ENCODE peak calls at places on chromosomes 5 and 9, in seven cellular contexts. V is heart left ventricle; I is right lobe of liver; A is coronary artery; W is AG04450; F is body of pancreas; Y is CD8-positive, alpha-beta T cell. L is an unnamed sample.

GRCh38 chr5:1509346-1510085 is 14.2 kb downstream of the LPCAT1 start:
- DNase-seq in V (peak; percentile 6), I (peak; percentile 33), A (peak; percentile 16), W (no peak), F (no peak), Y (no peak), L (peak; percentile 4)

GRCh38 chr5:9716838-9717281 is 86.7 kb upstream of the TAS2R1 start:
- DNase-seq in V (no peak), I (no peak), A (no peak), W (peak; percentile 77), F (no peak), Y (no peak), L (no peak)

GRCh38 chr5:112551437-112552018 is 132.5 kb upstream of the EPB41L4A start:
- DNase-seq in V (peak; percentile 29), I (no peak), A (no peak), W (peak; percentile 20), F (peak; percentile 43), Y (no peak), L (peak; percentile 20)

GRCh38 chr5:172857982-172858381 is 23.9 kb downstream of the ERGIC1 start:
- DNase-seq in V (no peak), I (peak; percentile 71), A (no peak), W (no peak), F (no peak), Y (no peak), L (no peak)

GRCh38 chr9:84600739-84601138 is 68.8 kb upstream of the NTRK2 start:
- DNase-seq in V (no peak), I (no peak), A (no peak), W (no peak), F (no peak), Y (no peak), L (no peak)

GRCh38 chr9:113875917-113876805 is at the start of gene ZNF618:
- DNase-seq in V (peak; percentile 46), I (peak; percentile 58), A (no peak), W (no peak), F (peak; percentile 40), Y (peak; percentile 6), L (peak; percentile 29)

GRCh38 chr9:102550266-102550665 is 444.9 kb upstream of the CYLC2 start:
- DNase-seq in V (no peak), I (no peak), A (no peak), W (no peak), F (no peak), Y (no peak), L (no peak)

GRCh38 chr5:164504141-164504772 is 998.8 kb downstream of the MAT2B start:
- DNase-seq in V (no peak), I (peak; percentile 47), A (no peak), W (peak; percentile 47), F (peak; percentile 46), Y (no peak), L (peak; percentile 30)

GRCh38 chr9:112836394-112836793 is 54.3 kb downstream of the SLC46A2 start:
- DNase-seq in V (no peak), I (peak; percentile 73), A (no peak), W (no peak), F (no peak), Y (no peak), L (no peak)

GRCh38 chr5:116573617-116574431 is 799 bp downstream of the SEMA6A start:
- DNase-seq in V (peak; percentile 26), I (no peak), A (no peak), W (no peak), F (peak; percentile 28), Y (no peak), L (peak; percentile 34)

GRCh38 chr5:87541033-87541432 is 128.3 kb upstream of the CCNH start:
- DNase-seq in V (peak; percentile 28), I (peak; percentile 91), A (no peak), W (no peak), F (peak; percentile 40), Y (no peak), L (peak; percentile 31)

GRCh38 chr9:112193562-112194288 is 18.6 kb upstream of the SUSD1 start:
- DNase-seq in V (no peak), I (no peak), A (no peak), W (no peak), F (no peak), Y (no peak), L (no peak)

GRCh38 chr9:126223798-126224531 is 102.7 kb upstream of the MVB12B start:
- DNase-seq in V (no peak), I (no peak), A (no peak), W (no peak), F (no peak), Y (no peak), L (no peak)

GRCh38 chr9:28925184-28925583 is 1351.9 kb upstream of the C9orf72 start:
- DNase-seq in V (no peak), I (no peak), A (no peak), W (no peak), F (no peak), Y (no peak), L (no peak)

GRCh38 chr9:96048954-96049831 is 173.7 kb downstream of the ERCC6L2 start:
- DNase-seq in V (no peak), I (peak; percentile 97), A (peak; percentile 94), W (no peak), F (peak; percentile 84), Y (no peak), L (no peak)

GRCh38 chr5:119363936-119364335 is 8.1 kb downstream of the TNFAIP8 start:
- DNase-seq in V (no peak), I (no peak), A (no peak), W (no peak), F (no peak), Y (no peak), L (no peak)

GRCh38 chr9:72648811-72649414 is 127.5 kb downstream of the TMC1 start:
- DNase-seq in V (no peak), I (no peak), A (no peak), W (no peak), F (no peak), Y (no peak), L (no peak)

GRCh38 chr9:135526730-135527571 is 5.7 kb downstream of the LCN1 start:
- DNase-seq in V (no peak), I (no peak), A (peak; percentile 56), W (no peak), F (no peak), Y (no peak), L (no peak)

GRCh38 chr9:87520172-87520683 is 22.6 kb downstream of the DAPK1 start:
- DNase-seq in V (no peak), I (no peak), A (no peak), W (no peak), F (no peak), Y (no peak), L (no peak)

GRCh38 chr5:126416266-126416925 is 6.8 kb upstream of the GRAMD2B start:
- DNase-seq in V (no peak), I (no peak), A (no peak), W (no peak), F (no peak), Y (no peak), L (no peak)

DNA sequence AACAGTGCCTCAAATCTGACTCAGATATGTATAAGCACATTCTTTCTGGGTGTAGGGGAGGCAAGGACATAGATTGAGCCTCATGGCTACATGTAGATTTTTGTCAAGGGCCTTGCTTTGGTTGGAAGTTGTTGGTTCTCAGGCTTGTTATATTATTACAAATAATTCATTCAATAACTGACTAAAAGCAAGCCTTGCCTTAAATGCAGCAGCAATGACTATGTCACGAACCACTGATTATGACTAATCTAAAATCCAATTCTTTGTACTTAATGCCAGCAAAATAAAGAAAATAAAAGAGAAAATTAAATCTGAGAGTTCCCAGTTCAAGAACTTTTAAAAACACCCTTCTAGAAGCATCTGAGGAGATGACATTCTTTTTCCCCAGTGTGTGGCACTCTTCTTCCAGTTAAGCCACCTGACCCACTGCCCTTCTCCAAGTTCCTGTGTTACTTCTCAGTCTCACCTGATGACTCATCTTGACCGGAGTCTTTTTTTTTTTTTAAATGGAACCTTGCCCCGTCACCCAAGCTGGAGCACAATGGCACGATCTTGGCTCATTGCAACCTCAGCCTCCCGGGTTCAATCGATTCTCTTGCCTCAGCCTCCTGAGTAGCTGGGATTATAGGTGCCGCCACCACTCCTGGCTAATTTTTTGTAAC is 223.9 kb upstream of the DAB2 start:
- DNase-seq in V (no peak), I (no peak), A (no peak), W (no peak), F (peak; percentile 32), Y (no peak), L (no peak)
- TF ChIP-seq CTCF in V (no peak), I (peak; percentile 16), A (no peak), W (no peak), F (peak; percentile 33), Y (no peak), L (no peak)

GRCh38 chr5:75656311-75657003 is 45.2 kb downstream of the ANKDD1B start:
- DNase-seq in V (no peak), I (no peak), A (no peak), W (no peak), F (peak; percentile 28), Y (no peak), L (no peak)
- H3K4me3 ChIP-seq in V (peak overlapping the region; percentile 43), I (no peak overlapping the region), A (peak overlapping the region; percentile 75), W (peak overlapping the region; percentile 63), F (peak overlapping the region; percentile 25), Y (peak overlapping the region; percentile 29), L (no peak overlapping the region)

DNA sequence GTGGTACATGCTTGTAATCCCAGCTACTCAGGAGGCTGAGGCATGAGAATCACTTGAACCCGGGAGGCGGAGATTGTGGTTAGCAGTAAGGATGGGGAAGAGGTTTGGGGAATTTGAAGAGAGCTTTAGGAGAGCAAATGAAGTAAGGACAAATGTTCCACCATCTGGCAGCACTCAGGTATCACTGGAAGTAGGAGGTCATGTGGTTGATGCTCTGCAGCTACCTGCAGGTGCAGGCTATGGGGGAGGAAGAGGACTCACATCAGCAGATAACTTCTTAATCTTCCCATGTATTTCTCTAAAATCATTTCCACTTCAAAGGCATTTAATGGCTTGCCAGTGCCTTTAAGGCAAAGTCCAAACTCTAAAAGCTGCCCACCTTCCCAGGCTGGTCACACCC is 8.0 kb upstream of the HAVCR1 start:
- DNase-seq in V (no peak), I (no peak), A (no peak), W (no peak), F (no peak), Y (no peak), L (no peak)
- H3K27ac ChIP-seq in V (no peak overlapping the region), I (no peak overlapping the region), A (no peak overlapping the region), W (no peak overlapping the region), F (no peak overlapping the region), Y (no peak overlapping the region), L (no peak overlapping the region)

GRCh38 chr5:64814073-64814472 is 45.3 kb downstream of the CWC27 start:
- DNase-seq in V (no peak), I (no peak), A (no peak), W (no peak), F (no peak), Y (no peak), L (no peak)

GRCh38 chr5:64806537-64806936 is 37.8 kb downstream of the CWC27 start:
- DNase-seq in V (no peak), I (no peak), A (no peak), W (no peak), F (no peak), Y (no peak), L (no peak)

GRCh38 chr5:64807505-64807904 is 38.8 kb downstream of the CWC27 start:
- DNase-seq in V (no peak), I (no peak), A (no peak), W (peak; percentile 27), F (no peak), Y (no peak), L (no peak)

GRCh38 chr5:64811050-64811640 is 42.4 kb downstream of the CWC27 start:
- DNase-seq in V (no peak), I (no peak), A (no peak), W (peak; percentile 27), F (no peak), Y (no peak), L (no peak)
- TF ChIP-seq CTCF in V (peak; percentile 52), I (peak; percentile 76), A (peak; percentile 42), W (peak; percentile 75), F (peak; percentile 62), Y (peak; percentile 65), L (peak; percentile 44)